ENCODE peak calls at places on chromosomes 13 and 19, in nine cellular contexts. D is lower leg skin, I is IMR-90, R is tibial nerve, U is right lobe of liver, M is gastrocnemius medialis, O is GM12892, S is body of pancreas, T is adrenal gland. G is an unnamed sample.

GRCh38 chr13:29136341-29136740 is 316.2 kb downstream of the MTUS2 start:
- DNase-seq in D (no peak), I (no peak), R (no peak), U (peak; percentile 62), M (no peak), O (no peak), S (no peak), T (no peak), G (no peak)

GRCh38 chr13:84574851-84575250 is 692.6 kb upstream of the SLITRK1 start:
- DNase-seq in D (no peak), I (peak; percentile 16), R (no peak), U (no peak), M (no peak), O (no peak), S (no peak), T (no peak), G (no peak)

GRCh38 chr13:42041017-42041683 is 7.3 kb upstream of the DGKH start:
- DNase-seq in D (peak; percentile 90), I (peak; percentile 44), R (peak; percentile 6), U (peak; percentile 59), M (peak; percentile 22), O (peak; percentile 39), S (peak; percentile 41), T (peak; percentile 50), G (peak; percentile 19)

GRCh38 chr19:47125669-47125938 is 5.0 kb upstream of the SAE1 start:
- DNase-seq in D (no peak), I (no peak), R (no peak), U (no peak), M (no peak), O (no peak), S (no peak), T (no peak), G (no peak)

GRCh38 chr19:15294591-15294990 is 37.7 kb downstream of the BRD4 start:
- DNase-seq in D (no peak), I (no peak), R (no peak), U (no peak), M (no peak), O (no peak), S (peak; percentile 21), T (peak; percentile 76), G (no peak)

GRCh38 chr13:28527629-28528028 is 32.7 kb upstream of the FLT1 start:
- DNase-seq in D (no peak), I (no peak), R (no peak), U (peak; percentile 34), M (no peak), O (no peak), S (no peak), T (peak; percentile 24), G (no peak)

GRCh38 chr13:30577381-30577780 is 40.3 kb upstream of the USPL1 start:
- DNase-seq in D (no peak), I (peak; percentile 95), R (no peak), U (no peak), M (no peak), O (no peak), S (no peak), T (peak; percentile 77), G (peak; percentile 25)

GRCh38 chr13:65292488-65292901 is 1937.6 kb downstream of the PCDH9 start:
- DNase-seq in D (no peak), I (peak; percentile 86), R (no peak), U (no peak), M (no peak), O (no peak), S (no peak), T (no peak), G (peak; percentile 2)

GRCh38 chr13:22061371-22061805 is 390.5 kb downstream of the FGF9 start:
- DNase-seq in D (no peak), I (no peak), R (no peak), U (no peak), M (no peak), O (peak; percentile 29), S (no peak), T (no peak), G (no peak)

GRCh38 chr13:45102136-45102802 is 18.0 kb upstream of the GTF2F2 start:
- DNase-seq in D (no peak), I (peak; percentile 55), R (no peak), U (no peak), M (no peak), O (no peak), S (no peak), T (no peak), G (no peak)

GRCh38 chr19:42091300-42092266 is 15.6 kb downstream of the ZNF574 start:
- DNase-seq in D (no peak), I (peak; percentile 64), R (no peak), U (no peak), M (no peak), O (no peak), S (no peak), T (peak; percentile 45), G (peak; percentile 51)

GRCh38 chr13:45393941-45394570 is 24.1 kb downstream of the SLC25A30 start:
- DNase-seq in D (no peak), I (peak; percentile 54), R (no peak), U (no peak), M (peak; percentile 44), O (peak; percentile 27), S (peak; percentile 54), T (peak; percentile 54), G (peak; percentile 27)

GRCh38 chr13:113962386-113962785 is 11.5 kb downstream of the C13orf46 start:
- DNase-seq in D (no peak), I (no peak), R (no peak), U (peak; percentile 4), M (no peak), O (no peak), S (no peak), T (no peak), G (no peak)

GRCh38 chr19:33171916-33172359 is 22.2 kb upstream of the LRP3 start:
- DNase-seq in D (no peak), I (peak; percentile 74), R (no peak), U (no peak), M (no peak), O (no peak), S (no peak), T (no peak), G (no peak)

GRCh38 chr19:48403606-48404005 is 10.1 kb downstream of the GRIN2D start:
- DNase-seq in D (no peak), I (peak; percentile 71), R (no peak), U (no peak), M (peak; percentile 37), O (peak; percentile 61), S (no peak), T (peak; percentile 66), G (peak; percentile 73)

GRCh38 chr19:42132030-42132628 is at the start of gene POU2F2:
- DNase-seq in D (peak; percentile 87), I (no peak), R (peak; percentile 19), U (peak; percentile 69), M (peak; percentile 21), O (peak; percentile 79), S (no peak), T (peak; percentile 30), G (no peak)

GRCh38 chr19:30116530-30116929 is 174.5 kb downstream of the URI1 start:
- DNase-seq in D (no peak), I (no peak), R (no peak), U (no peak), M (no peak), O (no peak), S (no peak), T (no peak), G (no peak)

GRCh38 chr13:44274838-44275237 is 98.8 kb upstream of the SERP2 start:
- DNase-seq in D (peak; percentile 54), I (peak; percentile 39), R (no peak), U (no peak), M (no peak), O (no peak), S (no peak), T (no peak), G (no peak)

GRCh38 chr13:67518785-67519184 is 288.6 kb upstream of the PCDH9 start:
- DNase-seq in D (no peak), I (no peak), R (no peak), U (no peak), M (no peak), O (no peak), S (no peak), T (no peak), G (no peak)

GRCh38 chr13:95296326-95296939 is 4.8 kb downstream of the ABCC4 start:
- DNase-seq in D (no peak), I (no peak), R (no peak), U (peak; percentile 77), M (peak; percentile 75), O (no peak), S (peak; percentile 75), T (peak; percentile 68), G (peak; percentile 49)

GRCh38 chr19:18278521-18279265 is 2.7 kb downstream of the JUND start:
- DNase-seq in D (no peak), I (no peak), R (no peak), U (no peak), M (no peak), O (no peak), S (peak; percentile 48), T (peak; percentile 61), G (no peak)
- TF ChIP-seq POLR2A in D (no peak), I (no peak), R (no peak), U (no peak), M (no peak), O (no peak), S (peak; percentile 24), T (no peak), G (no peak)

GRCh38 chr19:10718205-10719196 is 622 bp downstream of the DNM2 start:
- DNase-seq in D (peak; percentile 89), I (peak; percentile 28), R (no peak), U (peak; percentile 56), M (peak; percentile 36), O (no peak), S (peak; percentile 54), T (peak; percentile 54), G (no peak)
- TF ChIP-seq POLR2A in D (no peak), I (peak; percentile 50), R (no peak), U (no peak), M (no peak), O (peak; percentile 1), S (peak; percentile 35), T (peak; percentile 24), G (peak; percentile 26)

DNA sequence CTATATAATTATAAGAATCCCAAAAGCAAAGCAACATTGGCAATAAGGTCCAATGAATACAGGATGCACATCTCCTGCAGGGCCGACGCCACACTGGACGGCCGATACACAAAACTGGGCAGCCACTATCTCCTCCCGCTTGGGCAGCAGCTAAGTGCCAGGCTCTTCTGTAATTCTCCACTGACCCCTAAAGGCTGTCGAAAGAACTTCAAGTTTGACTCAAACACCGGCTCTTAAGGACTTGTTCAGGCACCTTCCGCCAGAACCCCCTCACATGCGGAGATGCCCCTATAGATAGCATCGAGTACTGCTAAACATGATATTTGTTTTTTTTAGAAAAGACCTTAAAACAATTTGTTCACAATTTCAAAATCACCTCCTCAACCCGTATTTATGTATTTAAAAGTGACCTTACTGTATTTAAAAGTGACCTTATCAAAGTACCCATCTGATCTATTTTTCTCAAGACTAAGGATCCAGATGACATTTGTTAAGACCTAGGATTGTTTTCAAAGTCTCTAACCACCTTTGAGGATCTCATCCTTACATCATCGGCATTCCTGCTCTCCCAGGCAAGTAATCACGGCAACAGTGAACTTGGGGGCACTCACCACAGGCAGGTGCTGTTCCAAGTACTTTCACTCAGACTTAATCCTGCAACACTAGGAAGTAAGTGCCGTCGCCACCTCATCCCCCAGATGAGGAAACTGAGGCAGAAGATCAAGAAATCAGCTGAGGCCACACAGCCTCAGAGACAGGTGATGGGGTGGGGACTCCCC is 77.8 kb downstream of the TUBGCP3 start:
- DNase-seq in D (no peak), I (peak; percentile 71), R (no peak), U (peak; percentile 31), M (no peak), O (no peak), S (no peak), T (peak; percentile 33), G (peak; percentile 69)
- TF ChIP-seq POLR2A in D (no peak), I (no peak), R (no peak), U (no peak), M (no peak), O (no peak), S (no peak), T (no peak), G (no peak)

GRCh38 chr19:57632987-57633831 is at the start of gene ZNF211:
- DNase-seq in D (peak; percentile 98), I (peak; percentile 93), R (peak; percentile 86), U (peak; percentile 88), M (peak; percentile 92), O (peak; percentile 81), S (peak; percentile 93), T (peak; percentile 95), G (peak; percentile 95)
- TF ChIP-seq POLR2A in D (no peak), I (no peak), R (no peak), U (no peak), M (no peak), O (peak; percentile 79), S (peak; percentile 44), T (peak; percentile 40), G (peak; percentile 88)

G was measured in H54.